ENCODE peak calls at places on chromosome 5, in six cellular contexts. P, D, G, M, I and B are unnamed samples.
A peak's percentile ranks its signal among the peaks of the same experiment; 100 is the strongest.

GRCh38 chr5:157516016-157516415 is 56.0 kb downstream of the NIPAL4 start:
- DNase-seq in P (no peak), D (no peak), G (no peak), M (no peak), I (no peak), B (no peak)

GRCh38 chr5:134539732-134540131 is 14.3 kb downstream of the JADE2 start:
- DNase-seq in P (no peak), D (peak; percentile 98), G (no peak), M (no peak), I (no peak), B (peak; percentile 88)

GRCh38 chr5:81904166-81904565 is 67.7 kb upstream of the ATG10 start:
- DNase-seq in P (no peak), D (no peak), G (peak; percentile 11), M (no peak), I (no peak), B (no peak)

GRCh38 chr5:82664711-82665110 is 386.6 kb upstream of the RPS23 start:
- DNase-seq in P (peak; percentile 14), D (no peak), G (no peak), M (no peak), I (no peak), B (no peak)

GRCh38 chr5:178471666-178472065 is 118.5 kb downstream of the COL23A1 start:
- DNase-seq in P (no peak), D (no peak), G (no peak), M (no peak), I (no peak), B (no peak)

GRCh38 chr5:167950126-167950721 is 341.2 kb upstream of the WWC1 start:
- DNase-seq in P (no peak), D (no peak), G (peak; percentile 9), M (no peak), I (no peak), B (no peak)

GRCh38 chr5:143053780-143054179 is 283.6 kb downstream of the ARHGAP26 start:
- DNase-seq in P (no peak), D (no peak), G (no peak), M (no peak), I (no peak), B (no peak)

GRCh38 chr5:179793470-179794139 is at the start of gene LTC4S:
- DNase-seq in P (no peak), D (no peak), G (no peak), M (no peak), I (no peak), B (no peak)

GRCh38 chr5:139649082-139649991 is 1.2 kb downstream of the CXXC5 start:
- DNase-seq in P (no peak), D (no peak), G (peak; percentile 64), M (no peak), I (no peak), B (peak; percentile 85)

GRCh38 chr5:38807570-38808461 is 38.0 kb upstream of the OSMR start:
- DNase-seq in P (no peak), D (no peak), G (peak; percentile 50), M (no peak), I (no peak), B (no peak)

GRCh38 chr5:137629646-137630045 is 106.2 kb downstream of the KLHL3 start:
- DNase-seq in P (peak; percentile 41), D (peak; percentile 20), G (peak; percentile 64), M (peak; percentile 51), I (peak; percentile 8), B (peak; percentile 58)

GRCh38 chr5:62256161-62257017 is 49.6 kb upstream of the KIF2A start:
- DNase-seq in P (no peak), D (no peak), G (peak; percentile 72), M (no peak), I (no peak), B (no peak)

GRCh38 chr5:152202321-152202720 is 202.8 kb downstream of the NMUR2 start:
- DNase-seq in P (no peak), D (no peak), G (no peak), M (no peak), I (no peak), B (no peak)

GRCh38 chr5:115816226-115817042 is at the start of gene CDO1:
- DNase-seq in P (no peak), D (no peak), G (no peak), M (no peak), I (no peak), B (peak; percentile 84)
- TF ChIP-seq ZNF274 in P (no peak), D (no peak), G (no peak), M (no peak), I (no peak), B (no peak)

GRCh38 chr5:154179846-154180710 is 10.5 kb upstream of the GALNT10 start:
- DNase-seq in P (peak; percentile 60), D (no peak), G (peak; percentile 67), M (peak; percentile 40), I (no peak), B (no peak)
- TF ChIP-seq ZNF274 in P (no peak), D (no peak), G (no peak), M (no peak), I (no peak), B (no peak)

DNA sequence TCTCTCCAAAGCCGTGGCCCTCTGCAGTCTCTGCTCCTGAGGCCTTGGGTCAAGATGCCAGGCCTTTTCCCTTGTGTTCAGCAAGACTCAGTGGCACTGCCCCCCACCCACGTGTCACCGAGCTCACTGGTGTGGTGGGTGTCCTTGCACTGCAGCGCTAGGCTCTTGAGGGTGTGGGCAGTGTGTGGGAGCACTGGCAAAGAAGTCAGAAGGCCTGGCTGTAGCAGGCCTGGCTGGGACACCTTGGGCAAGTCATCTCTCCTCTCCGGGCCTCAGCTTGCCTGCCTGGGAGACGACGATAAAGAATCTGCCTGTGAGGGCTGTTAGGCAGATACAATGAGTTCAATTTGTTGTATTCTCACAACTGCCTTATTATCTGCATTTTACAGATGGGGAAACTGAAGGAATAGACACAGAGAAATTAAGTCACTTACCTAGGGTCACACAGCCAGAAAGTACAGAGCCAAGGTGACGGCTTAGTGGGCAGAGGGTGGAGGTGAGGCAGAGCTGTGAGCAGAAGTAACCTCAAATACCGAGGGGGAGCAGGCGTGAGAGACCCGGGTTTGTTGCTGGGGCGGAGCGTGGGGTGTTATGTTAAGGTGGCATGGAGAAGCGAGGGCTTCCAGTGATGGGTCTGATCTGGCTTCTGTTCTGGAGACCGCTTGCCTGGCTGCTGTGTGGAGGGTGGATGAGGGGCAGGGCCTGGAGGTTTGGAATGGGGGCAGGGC is 1.3 kb downstream of the TSPAN17 start:
- DNase-seq in P (no peak), D (no peak), G (peak; percentile 92), M (no peak), I (no peak), B (no peak)
- TF ChIP-seq ZNF274 in P (no peak), D (no peak), G (no peak), M (no peak), I (no peak), B (no peak)

GRCh38 chr5:34586117-34586885 is 69.8 kb upstream of the RAI14 start:
- DNase-seq in P (peak; percentile 73), D (no peak), G (peak; percentile 33), M (no peak), I (no peak), B (no peak)
- TF ChIP-seq ZNF274 in P (no peak), D (no peak), G (no peak), M (no peak), I (no peak), B (no peak)

DNA sequence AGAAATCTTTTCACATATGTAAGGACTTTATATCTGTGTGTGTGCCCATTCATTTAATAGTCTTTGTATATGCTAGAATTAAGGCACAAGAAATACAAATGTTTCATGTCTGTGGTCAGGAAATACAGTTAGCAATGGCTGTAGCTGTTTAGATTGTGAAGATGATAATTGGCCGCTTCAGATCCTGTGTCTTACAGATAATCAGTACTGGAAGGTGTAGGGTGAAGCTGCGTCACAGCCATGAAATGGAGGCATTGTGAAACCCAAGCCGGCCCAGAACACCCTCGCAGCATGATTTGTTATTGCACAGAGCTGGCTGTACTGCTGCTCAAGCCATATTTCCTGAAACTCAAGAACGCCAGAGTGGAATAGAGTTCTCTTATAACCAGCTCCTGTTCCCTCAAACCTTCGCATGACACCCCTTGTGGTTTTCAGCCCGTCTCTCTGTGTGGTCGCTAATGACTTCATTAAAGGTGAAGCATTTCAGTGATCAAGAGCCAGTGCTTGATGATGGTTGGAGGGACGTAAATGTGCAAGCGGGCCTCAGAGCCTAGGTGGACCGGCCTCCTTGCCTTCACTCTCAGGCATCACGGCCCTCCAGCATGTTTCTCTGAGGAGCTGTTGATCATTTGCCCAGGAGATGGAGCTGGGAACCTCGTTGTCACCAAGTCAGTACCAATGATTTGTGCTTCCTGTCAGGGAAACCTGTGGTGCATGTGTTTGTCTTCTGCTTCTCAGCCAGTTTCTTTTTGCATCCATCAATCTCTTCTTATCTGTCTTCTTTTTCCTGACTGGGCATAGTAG is 80.1 kb downstream of the F2RL2 start:
- DNase-seq in P (no peak), D (no peak), G (peak; percentile 73), M (no peak), I (no peak), B (no peak)
- TF ChIP-seq ZNF274 in P (no peak), D (no peak), G (no peak), M (no peak), I (no peak), B (no peak)

DNA sequence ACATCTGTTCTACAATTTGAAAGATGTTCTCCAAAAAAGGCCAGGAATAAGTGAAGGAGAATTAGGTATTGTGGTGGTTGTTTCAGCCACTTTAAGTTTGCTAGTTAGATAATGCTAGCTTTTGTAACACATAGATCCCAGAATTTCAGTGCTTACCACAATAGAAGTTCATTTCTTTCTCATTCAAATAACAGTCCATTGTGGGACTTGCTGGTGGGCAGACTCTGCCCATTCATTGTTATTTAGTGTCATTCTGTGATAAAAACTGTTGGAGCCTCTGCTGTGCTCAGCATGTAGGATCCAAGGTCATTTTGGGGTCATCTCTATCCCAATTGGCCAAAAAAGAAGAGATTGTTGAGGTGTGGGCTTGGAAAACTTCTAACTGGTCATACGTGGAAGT is 106.8 kb downstream of the CCDC192 start:
- DNase-seq in P (no peak), D (no peak), G (no peak), M (no peak), I (no peak), B (no peak)
- TF ChIP-seq ZNF274 in P (no peak), D (no peak), G (no peak), M (no peak), I (no peak), B (no peak)

GRCh38 chr5:95938355-95938754 is 23.3 kb downstream of the ELL2 start:
- DNase-seq in P (no peak), D (no peak), G (no peak), M (no peak), I (no peak), B (no peak)

GRCh38 chr5:95939465-95939864 is 22.2 kb downstream of the ELL2 start:
- DNase-seq in P (no peak), D (no peak), G (no peak), M (no peak), I (no peak), B (no peak)

GRCh38 chr5:95936812-95937397 is 24.7 kb downstream of the ELL2 start:
- DNase-seq in P (no peak), D (no peak), G (no peak), M (no peak), I (no peak), B (no peak)

GRCh38 chr5:95937607-95938152 is 24.0 kb downstream of the ELL2 start:
- DNase-seq in P (no peak), D (no peak), G (peak; percentile 35), M (no peak), I (no peak), B (no peak)

DNA sequence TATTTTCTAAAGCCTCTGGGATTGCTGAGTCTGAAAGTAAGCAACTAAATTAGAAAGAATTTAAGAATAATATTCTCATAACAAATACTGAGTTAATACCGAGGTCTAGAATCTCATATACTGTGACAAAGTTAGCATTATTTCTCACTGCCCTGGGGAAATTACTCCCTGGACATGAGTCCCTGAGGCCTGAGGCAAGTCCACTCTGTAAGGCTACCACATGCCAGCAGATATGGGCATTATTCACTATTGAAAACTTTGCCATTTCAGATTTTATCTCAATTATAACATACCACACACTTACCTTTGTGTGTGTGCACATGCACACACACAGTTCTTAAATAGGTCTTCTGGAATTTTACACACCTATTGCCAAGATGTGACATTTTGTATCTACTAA is 22.9 kb downstream of the ELL2 start:
- DNase-seq in P (no peak), D (no peak), G (no peak), M (no peak), I (no peak), B (no peak)
- TF ChIP-seq ZNF274 in P (no peak), D (no peak), G (no peak), M (no peak), I (no peak), B (no peak)